ENCODE peak calls at places on chromosomes 5 and 9, in seven cellular contexts. One of them, this sample, is unnamed.

GRCh38 chr5:65059681-65060598 is 291.2 kb downstream of the CWC27 start:
- DNase-seq in hepatocyte: no peak
- DNase-seq in CD4-positive, alpha-beta T cell: no peak
- DNase-seq in foreskin fibroblast: peak; percentile 64
- DNase-seq in HFF-Myc: no peak
- DNase-seq in Calu3: no peak
- DNase-seq in stomach: no peak
- DNase-seq in this sample: no peak

GRCh38 chr9:129665008-129665771 is at the start of gene PRRX2:
- DNase-seq in stomach: no peak
- DNase-seq in hepatocyte: peak; percentile 77
- DNase-seq in CD4-positive, alpha-beta T cell: no peak
- DNase-seq in Calu3: no peak
- DNase-seq in HFF-Myc: no peak
- DNase-seq in foreskin fibroblast: peak; percentile 85
- DNase-seq in this sample: no peak

GRCh38 chr9:87606921-87607521 is 109.4 kb downstream of the DAPK1 start:
- DNase-seq in Calu3: no peak
- DNase-seq in foreskin fibroblast: peak; percentile 83
- DNase-seq in hepatocyte: no peak
- DNase-seq in stomach: no peak
- DNase-seq in HFF-Myc: peak; percentile 43
- DNase-seq in CD4-positive, alpha-beta T cell: no peak
- DNase-seq in this sample: no peak

GRCh38 chr9:69412741-69413150 is 87.7 kb downstream of the ENTREP1 start:
- DNase-seq in HFF-Myc: peak; percentile 31
- DNase-seq in CD4-positive, alpha-beta T cell: no peak
- DNase-seq in stomach: peak; percentile 73
- DNase-seq in Calu3: peak; percentile 76
- DNase-seq in foreskin fibroblast: peak; percentile 86
- DNase-seq in hepatocyte: peak; percentile 73
- DNase-seq in this sample: no peak

GRCh38 chr5:59768204-59769040 is 125.1 kb downstream of the PDE4D start:
- DNase-seq in Calu3: peak; percentile 58
- DNase-seq in HFF-Myc: peak; percentile 78
- DNase-seq in CD4-positive, alpha-beta T cell: no peak
- DNase-seq in hepatocyte: peak; percentile 85
- DNase-seq in foreskin fibroblast: peak; percentile 88
- DNase-seq in stomach: peak; percentile 76
- DNase-seq in this sample: peak; percentile 31

GRCh38 chr5:93274291-93274690 is 306.7 kb downstream of the NR2F1-AS1 start:
- DNase-seq in foreskin fibroblast: peak; percentile 38
- DNase-seq in stomach: no peak
- DNase-seq in Calu3: no peak
- DNase-seq in hepatocyte: no peak
- DNase-seq in HFF-Myc: no peak
- DNase-seq in CD4-positive, alpha-beta T cell: no peak
- DNase-seq in this sample: no peak

GRCh38 chr9:128713411-128713780 is 10.5 kb downstream of the ZDHHC12 start:
- DNase-seq in foreskin fibroblast: no peak
- DNase-seq in stomach: no peak
- DNase-seq in CD4-positive, alpha-beta T cell: no peak
- DNase-seq in Calu3: no peak
- DNase-seq in HFF-Myc: no peak
- DNase-seq in hepatocyte: no peak
- DNase-seq in this sample: no peak

GRCh38 chr5:10464173-10464572 is 22.5 kb downstream of the ROPN1L start:
- DNase-seq in CD4-positive, alpha-beta T cell: no peak
- DNase-seq in foreskin fibroblast: no peak
- DNase-seq in hepatocyte: no peak
- DNase-seq in HFF-Myc: no peak
- DNase-seq in Calu3: no peak
- DNase-seq in stomach: no peak
- DNase-seq in this sample: no peak

GRCh38 chr5:131277875-131278795 is 14.3 kb downstream of the CDC42SE2 start:
- DNase-seq in Calu3: no peak
- DNase-seq in foreskin fibroblast: peak; percentile 39
- DNase-seq in HFF-Myc: no peak
- DNase-seq in stomach: no peak
- DNase-seq in hepatocyte: no peak
- DNase-seq in CD4-positive, alpha-beta T cell: no peak
- DNase-seq in this sample: no peak

DNA sequence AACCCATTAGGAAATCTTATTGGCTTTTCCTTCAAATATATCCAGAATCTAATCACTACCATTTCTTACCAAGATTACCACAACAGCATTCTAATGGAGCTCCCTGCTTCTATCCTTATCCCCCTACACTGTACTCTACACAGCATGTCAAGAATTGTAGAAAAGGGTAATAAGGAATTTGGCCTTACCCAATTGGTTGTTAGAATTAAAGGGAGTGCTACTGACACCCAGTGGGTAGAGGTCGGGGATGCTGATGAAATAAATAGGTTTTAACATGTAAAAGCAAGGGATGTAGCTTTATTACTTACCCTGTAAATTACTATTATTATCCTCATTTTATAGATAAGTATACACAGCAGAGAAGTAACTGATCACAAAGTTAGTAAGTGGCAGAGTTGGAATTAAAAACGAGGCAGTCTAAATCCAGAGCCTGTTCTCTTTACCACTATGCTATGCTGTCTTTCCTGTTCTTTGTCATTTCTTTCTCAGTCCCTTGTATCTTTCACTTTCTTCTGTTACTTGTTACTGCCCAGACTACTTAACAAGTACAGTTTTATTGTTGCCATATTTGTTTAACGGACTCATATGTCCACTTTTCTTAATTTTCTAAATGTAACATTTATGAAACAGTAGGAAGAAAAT is 10.5 kb downstream of the SLC38A9 start:
- DNase-seq in Calu3: no peak
- DNase-seq in stomach: no peak
- DNase-seq in HFF-Myc: no peak
- DNase-seq in CD4-positive, alpha-beta T cell: no peak
- DNase-seq in hepatocyte: no peak
- DNase-seq in foreskin fibroblast: no peak
- DNase-seq in this sample: no peak
- TF ChIP-seq CTCF in Calu3: no peak
- TF ChIP-seq CTCF in stomach: no peak
- TF ChIP-seq CTCF in HFF-Myc: no peak
- TF ChIP-seq CTCF in CD4-positive, alpha-beta T cell: no peak
- TF ChIP-seq CTCF in hepatocyte: no peak
- TF ChIP-seq CTCF in foreskin fibroblast: no peak
- TF ChIP-seq CTCF in this sample: no peak

GRCh38 chr5:140555747-140556312 is 1.4 kb downstream of the SRA1 start:
- DNase-seq in foreskin fibroblast: no peak
- DNase-seq in Calu3: no peak
- DNase-seq in HFF-Myc: no peak
- DNase-seq in stomach: no peak
- DNase-seq in CD4-positive, alpha-beta T cell: no peak
- DNase-seq in hepatocyte: no peak
- DNase-seq in this sample: no peak

GRCh38 chr5:140556438-140556837 is 835 bp downstream of the SRA1 start:
- DNase-seq in stomach: no peak
- DNase-seq in foreskin fibroblast: peak; percentile 32
- DNase-seq in HFF-Myc: no peak
- DNase-seq in Calu3: no peak
- DNase-seq in hepatocyte: no peak
- DNase-seq in CD4-positive, alpha-beta T cell: no peak
- DNase-seq in this sample: no peak

GRCh38 chr5:140558542-140558941 is 1.3 kb upstream of the SRA1 start:
- DNase-seq in stomach: no peak
- DNase-seq in Calu3: no peak
- DNase-seq in HFF-Myc: no peak
- DNase-seq in CD4-positive, alpha-beta T cell: no peak
- DNase-seq in foreskin fibroblast: no peak
- DNase-seq in hepatocyte: no peak
- DNase-seq in this sample: no peak

GRCh38 chr5:140557965-140558364 is 692 bp upstream of the SRA1 start:
- DNase-seq in foreskin fibroblast: no peak
- DNase-seq in Calu3: no peak
- DNase-seq in CD4-positive, alpha-beta T cell: no peak
- DNase-seq in hepatocyte: no peak
- DNase-seq in stomach: no peak
- DNase-seq in HFF-Myc: no peak
- DNase-seq in this sample: no peak

GRCh38 chr5:140557136-140557805 is at the start of gene SRA1:
- DNase-seq in hepatocyte: peak; percentile 95
- DNase-seq in Calu3: peak; percentile 97
- DNase-seq in stomach: peak; percentile 95
- DNase-seq in HFF-Myc: peak; percentile 65
- DNase-seq in CD4-positive, alpha-beta T cell: peak; percentile 61
- DNase-seq in foreskin fibroblast: peak; percentile 97
- DNase-seq in this sample: peak; percentile 88
- TF ChIP-seq CTCF in hepatocyte: no peak
- TF ChIP-seq CTCF in Calu3: no peak
- TF ChIP-seq CTCF in stomach: no peak
- TF ChIP-seq CTCF in HFF-Myc: no peak
- TF ChIP-seq CTCF in CD4-positive, alpha-beta T cell: no peak
- TF ChIP-seq CTCF in foreskin fibroblast: no peak
- TF ChIP-seq CTCF in this sample: no peak

DNA sequence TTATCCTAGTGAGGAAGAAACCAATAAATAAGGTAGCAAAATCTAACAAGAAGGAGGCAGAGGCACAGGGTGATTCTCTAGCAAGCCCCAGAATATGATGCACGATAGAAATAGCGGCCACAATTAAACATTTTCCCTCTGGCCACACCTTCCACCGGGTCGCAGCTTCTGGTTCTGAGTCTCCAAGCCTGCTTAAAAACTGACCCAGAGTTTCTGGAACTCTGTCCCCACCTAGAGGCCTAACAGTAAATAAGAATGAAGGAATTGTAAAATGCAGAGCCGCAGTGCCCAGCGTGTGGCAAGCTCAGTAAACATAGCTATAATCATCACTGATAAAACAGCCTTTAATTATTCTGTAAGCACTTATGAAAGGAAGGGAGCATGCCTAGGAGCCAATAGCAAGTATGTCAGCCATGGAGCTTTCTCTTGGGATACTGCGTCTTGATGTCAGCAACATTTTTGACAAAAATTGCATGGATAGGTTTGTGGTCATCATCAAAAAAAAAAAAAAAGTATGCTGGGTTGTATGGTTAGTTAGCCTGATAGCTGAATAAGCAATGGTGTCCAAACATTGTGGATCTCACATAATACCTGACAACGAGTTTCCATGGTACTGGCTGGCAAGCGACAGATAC is 465.5 kb downstream of the DNAH5 start:
- DNase-seq in stomach: peak; percentile 50
- DNase-seq in foreskin fibroblast: no peak
- DNase-seq in CD4-positive, alpha-beta T cell: no peak
- DNase-seq in HFF-Myc: peak; percentile 1
- DNase-seq in Calu3: peak; percentile 41
- DNase-seq in hepatocyte: peak; percentile 74
- DNase-seq in this sample: no peak
- TF ChIP-seq CTCF in stomach: peak; percentile 40
- TF ChIP-seq CTCF in foreskin fibroblast: peak; percentile 23
- TF ChIP-seq CTCF in CD4-positive, alpha-beta T cell: no peak
- TF ChIP-seq CTCF in HFF-Myc: peak; percentile 26
- TF ChIP-seq CTCF in Calu3: peak; percentile 54
- TF ChIP-seq CTCF in hepatocyte: peak; percentile 72
- TF ChIP-seq CTCF in this sample: no peak

GRCh38 chr5:100306000-100306399 is 229.2 kb upstream of the FAM174A start:
- DNase-seq in Calu3: no peak
- DNase-seq in stomach: no peak
- DNase-seq in hepatocyte: no peak
- DNase-seq in HFF-Myc: no peak
- DNase-seq in foreskin fibroblast: no peak
- DNase-seq in CD4-positive, alpha-beta T cell: no peak
- DNase-seq in this sample: no peak

GRCh38 chr5:100313657-100314056 is 221.5 kb upstream of the FAM174A start:
- DNase-seq in Calu3: no peak
- DNase-seq in HFF-Myc: no peak
- DNase-seq in foreskin fibroblast: no peak
- DNase-seq in stomach: no peak
- DNase-seq in CD4-positive, alpha-beta T cell: no peak
- DNase-seq in hepatocyte: no peak
- DNase-seq in this sample: no peak

GRCh38 chr5:100311811-100312210 is 223.4 kb upstream of the FAM174A start:
- DNase-seq in CD4-positive, alpha-beta T cell: no peak
- DNase-seq in stomach: no peak
- DNase-seq in foreskin fibroblast: no peak
- DNase-seq in HFF-Myc: no peak
- DNase-seq in Calu3: no peak
- DNase-seq in hepatocyte: no peak
- DNase-seq in this sample: no peak
- TF ChIP-seq CTCF in CD4-positive, alpha-beta T cell: no peak
- TF ChIP-seq CTCF in stomach: no peak
- TF ChIP-seq CTCF in foreskin fibroblast: no peak
- TF ChIP-seq CTCF in HFF-Myc: no peak
- TF ChIP-seq CTCF in Calu3: peak; percentile 16
- TF ChIP-seq CTCF in hepatocyte: peak; percentile 4
- TF ChIP-seq CTCF in this sample: no peak

GRCh38 chr5:884345-885126 is 8.1 kb downstream of the BRD9 start:
- DNase-seq in stomach: no peak
- DNase-seq in foreskin fibroblast: no peak
- DNase-seq in CD4-positive, alpha-beta T cell: no peak
- DNase-seq in HFF-Myc: no peak
- DNase-seq in hepatocyte: no peak
- DNase-seq in Calu3: no peak
- DNase-seq in this sample: no peak
- TF ChIP-seq CTCF in stomach: no peak
- TF ChIP-seq CTCF in foreskin fibroblast: no peak
- TF ChIP-seq CTCF in CD4-positive, alpha-beta T cell: no peak
- TF ChIP-seq CTCF in HFF-Myc: no peak
- TF ChIP-seq CTCF in hepatocyte: no peak
- TF ChIP-seq CTCF in Calu3: no peak
- TF ChIP-seq CTCF in this sample: no peak

GRCh38 chr5:180208435-180209081 is 453 bp downstream of the RASGEF1C start:
- DNase-seq in CD4-positive, alpha-beta T cell: no peak
- DNase-seq in Calu3: peak; percentile 39
- DNase-seq in foreskin fibroblast: peak; percentile 14
- DNase-seq in hepatocyte: peak; percentile 50
- DNase-seq in stomach: no peak
- DNase-seq in HFF-Myc: no peak
- DNase-seq in this sample: peak; percentile 30
- TF ChIP-seq CTCF in CD4-positive, alpha-beta T cell: no peak
- TF ChIP-seq CTCF in Calu3: no peak
- TF ChIP-seq CTCF in foreskin fibroblast: no peak
- TF ChIP-seq CTCF in hepatocyte: peak; percentile 2
- TF ChIP-seq CTCF in stomach: no peak
- TF ChIP-seq CTCF in HFF-Myc: no peak
- TF ChIP-seq CTCF in this sample: no peak

GRCh38 chr9:109859447-109859846 is 79.4 kb downstream of the PALM2AKAP2 start:
- DNase-seq in foreskin fibroblast: peak; percentile 22
- DNase-seq in Calu3: no peak
- DNase-seq in HFF-Myc: no peak
- DNase-seq in stomach: no peak
- DNase-seq in CD4-positive, alpha-beta T cell: no peak
- DNase-seq in hepatocyte: no peak
- DNase-seq in this sample: no peak
- TF ChIP-seq CTCF in foreskin fibroblast: no peak
- TF ChIP-seq CTCF in Calu3: no peak
- TF ChIP-seq CTCF in HFF-Myc: peak; percentile 14
- TF ChIP-seq CTCF in stomach: no peak
- TF ChIP-seq CTCF in CD4-positive, alpha-beta T cell: no peak
- TF ChIP-seq CTCF in hepatocyte: peak; percentile 10
- TF ChIP-seq CTCF in this sample: no peak

DNA sequence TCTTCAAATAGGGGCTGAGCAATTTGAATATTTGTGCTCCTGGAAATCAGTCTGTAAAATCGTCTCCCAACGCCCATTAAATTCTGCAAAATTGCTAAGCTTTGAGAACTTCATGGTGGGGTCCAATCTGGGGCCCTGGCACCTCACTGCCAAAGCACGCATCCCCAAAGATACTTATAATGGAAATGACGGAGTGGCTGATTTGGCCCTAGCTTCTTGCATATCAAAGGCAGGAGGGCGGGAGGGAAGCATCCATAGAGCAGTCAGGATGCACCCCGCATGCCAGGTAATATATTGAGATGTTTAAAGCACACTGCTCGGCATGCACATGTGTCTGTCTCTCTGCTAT is 422.3 kb downstream of the EBF1 start:
- DNase-seq in foreskin fibroblast: no peak
- DNase-seq in HFF-Myc: no peak
- DNase-seq in CD4-positive, alpha-beta T cell: no peak
- DNase-seq in hepatocyte: no peak
- DNase-seq in stomach: no peak
- DNase-seq in Calu3: no peak
- DNase-seq in this sample: no peak
- TF ChIP-seq CTCF in foreskin fibroblast: no peak
- TF ChIP-seq CTCF in HFF-Myc: no peak
- TF ChIP-seq CTCF in CD4-positive, alpha-beta T cell: no peak
- TF ChIP-seq CTCF in hepatocyte: peak; percentile 1
- TF ChIP-seq CTCF in stomach: no peak
- TF ChIP-seq CTCF in Calu3: no peak
- TF ChIP-seq CTCF in this sample: no peak